ENCODE peak calls at places on chromosomes 1 and 21, in nine cellular contexts. O is OCI-LY7, I is upper lobe of right lung, J is H1, U is H7, T is SK-N-SH, L is mesendoderm, Y is pancreas, S is body of pancreas. Z is an unnamed sample.

GRCh38 chr1:111597433-111597832 is 22.2 kb upstream of the RAP1A start:
- DNase-seq in O (no peak), I (no peak), J (no peak), U (no peak), T (no peak), L (no peak), Y (no peak), S (no peak), Z (no peak)

GRCh38 chr1:12549460-12550349 is 68.3 kb downstream of the DHRS3 start:
- DNase-seq in O (no peak), I (peak; percentile 64), J (no peak), U (peak; percentile 58), T (no peak), L (no peak), Y (peak; percentile 45), S (peak; percentile 49), Z (no peak)

GRCh38 chr1:156804572-156805243 is 11.9 kb downstream of the SH2D2A start:
- DNase-seq in O (no peak), I (no peak), J (no peak), U (no peak), T (peak; percentile 51), L (peak; percentile 30), Y (no peak), S (no peak), Z (no peak)

GRCh38 chr1:12174789-12175455 is 8.1 kb downstream of the TNFRSF1B start:
- DNase-seq in O (no peak), I (no peak), J (no peak), U (peak; percentile 85), T (no peak), L (peak; percentile 45), Y (no peak), S (no peak), Z (no peak)

GRCh38 chr1:185916866-185917265 is 182.7 kb downstream of the HMCN1 start:
- DNase-seq in O (no peak), I (no peak), J (no peak), U (no peak), T (no peak), L (no peak), Y (no peak), S (no peak), Z (no peak)

GRCh38 chr1:204447736-204448135 is 36.1 kb upstream of the PPP1R15B start:
- DNase-seq in O (no peak), I (no peak), J (no peak), U (no peak), T (no peak), L (no peak), Y (no peak), S (no peak), Z (no peak)

GRCh38 chr1:118992868-118993711 is 4.9 kb upstream of the TBX15 start:
- DNase-seq in O (no peak), I (no peak), J (peak; percentile 71), U (peak; percentile 74), T (no peak), L (peak; percentile 59), Y (no peak), S (no peak), Z (no peak)

GRCh38 chr21:29334717-29335428 is 36.2 kb downstream of the BACH1 start:
- DNase-seq in O (no peak), I (no peak), J (no peak), U (no peak), T (no peak), L (no peak), Y (no peak), S (no peak), Z (no peak)

GRCh38 chr1:82614090-82614489 is 813.4 kb downstream of the ADGRL2 start:
- DNase-seq in O (no peak), I (no peak), J (no peak), U (no peak), T (no peak), L (no peak), Y (no peak), S (no peak), Z (no peak)

GRCh38 chr1:210248341-210248740 is 15.7 kb downstream of the SERTAD4 start:
- DNase-seq in O (no peak), I (no peak), J (no peak), U (no peak), T (no peak), L (no peak), Y (no peak), S (no peak), Z (no peak)

GRCh38 chr1:171663854-171664550 is 11.5 kb upstream of the MYOC start:
- DNase-seq in O (no peak), I (no peak), J (no peak), U (no peak), T (no peak), L (peak; percentile 33), Y (no peak), S (no peak), Z (no peak)

GRCh38 chr1:88983791-88984552 is 8.5 kb downstream of the KYAT3 start:
- DNase-seq in O (peak; percentile 54), I (no peak), J (no peak), U (peak; percentile 38), T (peak; percentile 39), L (peak; percentile 68), Y (no peak), S (peak; percentile 24), Z (no peak)
- H3K4me3 ChIP-seq in O (no peak overlapping the region), I (peak overlapping the region; percentile 27), J (no peak overlapping the region), U (no peak overlapping the region), T (peak overlapping the region; percentile 21), L (no peak overlapping the region), Y (no peak overlapping the region), S (no peak overlapping the region), Z (no peak overlapping the region)

DNA sequence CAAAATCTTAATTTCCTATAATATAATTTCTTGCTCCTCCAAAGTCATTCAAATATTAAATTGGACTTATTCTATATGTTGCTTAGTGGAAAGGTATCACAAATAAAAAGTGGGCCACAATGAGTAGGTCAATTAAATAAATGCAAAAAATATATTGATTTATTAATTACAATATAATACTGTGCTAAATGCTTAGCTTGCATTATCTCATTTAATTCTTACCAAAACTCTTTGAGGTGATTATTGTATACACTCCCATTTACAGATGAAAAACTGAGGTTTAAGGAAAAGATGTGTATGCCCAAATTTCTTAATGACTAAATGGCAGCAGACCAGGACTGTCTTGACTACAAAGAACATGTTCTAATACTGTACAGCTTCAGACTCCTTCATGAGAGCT is 325.3 kb upstream of the SGIP1 start:
- DNase-seq in O (no peak), I (no peak), J (no peak), U (no peak), T (no peak), L (no peak), Y (no peak), S (no peak), Z (no peak)
- H3K36me3 ChIP-seq in O (no peaks in the 10 kb centered on the region), I (no peaks in the 10 kb centered on the region), J (no peaks in the 10 kb centered on the region), U (no peaks in the 10 kb centered on the region), T (no peaks in the 10 kb centered on the region), L (no peaks in the 10 kb centered on the region), Y (no peaks in the 10 kb centered on the region), S (no peaks in the 10 kb centered on the region), Z (no peaks in the 10 kb centered on the region)

GRCh38 chr1:231353086-231353485 is 15.0 kb downstream of the SPRTN start:
- DNase-seq in O (no peak), I (no peak), J (no peak), U (no peak), T (no peak), L (no peak), Y (no peak), S (no peak), Z (no peak)
- H3K4me3 ChIP-seq in O (no peak overlapping the region), I (no peak overlapping the region), J (no peak overlapping the region), U (no peak overlapping the region), T (no peak overlapping the region), L (no peak overlapping the region), Y (no peak overlapping the region), S (no peak overlapping the region), Z (no peak overlapping the region)

DNA sequence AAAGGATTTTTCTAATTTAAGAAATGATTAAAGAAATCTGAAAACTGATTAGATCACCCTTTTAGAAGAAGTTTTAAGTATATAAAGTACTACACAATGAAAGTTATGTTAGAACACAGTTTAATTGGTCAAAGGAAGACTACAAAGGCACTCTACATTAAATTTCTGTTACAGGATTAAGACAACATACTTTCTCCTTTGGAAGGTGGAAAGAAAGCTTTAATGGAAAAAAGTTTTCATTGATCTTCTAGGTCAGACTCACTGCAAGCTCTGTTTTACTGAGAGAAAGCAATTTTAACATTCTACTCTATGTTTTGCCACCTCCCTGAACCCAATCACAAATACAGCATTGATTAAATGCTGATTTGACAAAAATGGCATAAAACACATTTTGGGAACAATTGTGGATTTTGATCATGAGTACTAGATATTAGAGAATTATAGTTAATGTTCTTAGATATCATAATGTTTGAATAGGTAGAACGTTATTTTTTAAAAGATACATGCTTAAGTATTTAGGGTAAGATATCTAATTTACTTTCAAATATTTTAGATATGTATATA is 32.0 kb downstream of the WDR26 start:
- DNase-seq in O (no peak), I (no peak), J (no peak), U (no peak), T (no peak), L (no peak), Y (no peak), S (no peak), Z (no peak)
- H3K36me3 ChIP-seq in O (peaks cover 89% of the 10 kb centered on the region), I (peaks cover 98% of the 10 kb centered on the region), J (peaks cover 74% of the 10 kb centered on the region), U (peaks cover 29% of the 10 kb centered on the region), T (peaks cover 87% of the 10 kb centered on the region), L (peaks cover 5% of the 10 kb centered on the region), Y (peaks cover 62% of the 10 kb centered on the region), S (peaks cover 11% of the 10 kb centered on the region), Z (peaks cover 10% of the 10 kb centered on the region)

GRCh38 chr1:88980918-88981317 is 11.5 kb downstream of the KYAT3 start:
- DNase-seq in O (no peak), I (no peak), J (no peak), U (no peak), T (no peak), L (no peak), Y (no peak), S (no peak), Z (no peak)

GRCh38 chr1:88976235-88976634 is 16.2 kb downstream of the KYAT3 start:
- DNase-seq in O (no peak), I (no peak), J (no peak), U (no peak), T (no peak), L (no peak), Y (no peak), S (no peak), Z (no peak)

GRCh38 chr1:88982055-88982454 is 10.4 kb downstream of the KYAT3 start:
- DNase-seq in O (no peak), I (no peak), J (no peak), U (no peak), T (no peak), L (no peak), Y (no peak), S (no peak), Z (no peak)

GRCh38 chr1:88979054-88979748 is 13.2 kb downstream of the KYAT3 start:
- DNase-seq in O (no peak), I (no peak), J (no peak), U (no peak), T (no peak), L (no peak), Y (no peak), S (no peak), Z (no peak)

GRCh38 chr1:88979749-88980116 is 12.7 kb downstream of the KYAT3 start:
- DNase-seq in O (no peak), I (no peak), J (no peak), U (no peak), T (no peak), L (no peak), Y (peak; percentile 33), S (no peak), Z (no peak)
- H3K4me3 ChIP-seq in O (no peak overlapping the region), I (no peak overlapping the region), J (no peak overlapping the region), U (no peak overlapping the region), T (no peak overlapping the region), L (no peak overlapping the region), Y (no peak overlapping the region), S (no peak overlapping the region), Z (no peak overlapping the region)